ENCODE peak calls at places on chromosomes 13 and 19, in six cellular contexts. W is adrenal gland; L is CD8-positive, alpha-beta T cell; X is breast epithelium; N is MCF 10A; D is bronchial epithelial cell. A is an unnamed sample.

GRCh38 chr19:50332014-50332263 is 2.8 kb upstream of the KCNC3 start:
- DNase-seq in X (no peak), N (no peak), W (no peak), L (no peak), D (no peak), A (no peak)

GRCh38 chr13:102089177-102089576 is 312.7 kb downstream of the FGF14 start:
- DNase-seq in W (no peak), X (no peak), L (no peak), N (peak), D (peak), A (no peak)

GRCh38 chr13:92175330-92175729 is 776.9 kb downstream of the GPC5 start:
- DNase-seq in D (no peak), N (peak), X (no peak), W (no peak), L (no peak), A (no peak)

GRCh38 chr13:28540612-28541011 is 45.7 kb upstream of the FLT1 start:
- DNase-seq in N (no peak), X (no peak), D (peak), W (no peak), L (no peak), A (no peak)

GRCh38 chr13:90502143-90502542 is 845.3 kb upstream of the MIR17HG start:
- DNase-seq in X (no peak), N (no peak), D (no peak), L (no peak), W (no peak), A (no peak)

GRCh38 chr13:35672611-35673010 is 196.1 kb upstream of the MAB21L1 start:
- DNase-seq in L (no peak), D (no peak), W (no peak), N (no peak), X (no peak), A (no peak)

GRCh38 chr13:41018583-41018909 is 570 bp downstream of the ELF1 start:
- DNase-seq in X (no peak), L (no peak), W (no peak), D (peak), N (no peak), A (no peak)

GRCh38 chr13:27172495-27172842 is 858 bp upstream of the USP12 start:
- DNase-seq in D (no peak), W (no peak), N (peak), X (no peak), L (no peak), A (no peak)

GRCh38 chr19:49200238-49200862 is 42.8 kb downstream of the TRPM4 start:
- DNase-seq in W (no peak), L (no peak), D (no peak), X (no peak), N (peak), A (no peak)

GRCh38 chr13:40609972-40610726 is 56.3 kb downstream of the FOXO1 start:
- DNase-seq in X (no peak), D (peak), W (no peak), L (no peak), N (peak), A (no peak)

GRCh38 chr19:5354403-5354802 is 13.8 kb upstream of the PTPRS start:
- DNase-seq in L (no peak), X (no peak), W (no peak), D (no peak), N (peak), A (no peak)

GRCh38 chr13:28761586-28761985 is 42.8 kb upstream of the SLC46A3 start:
- DNase-seq in W (no peak), L (no peak), D (no peak), X (no peak), N (peak), A (no peak)

GRCh38 chr13:36736119-36736726 is 62.4 kb downstream of the SERTM1 start:
- DNase-seq in X (no peak), W (peak), N (peak), L (no peak), D (peak), A (peak)

GRCh38 chr13:101210774-101211173 is 205.5 kb downstream of the NALCN start:
- DNase-seq in W (no peak), D (no peak), L (no peak), N (no peak), X (no peak), A (no peak)

GRCh38 chr13:28584873-28585317 is 74.0 kb upstream of the POMP start:
- DNase-seq in N (no peak), L (no peak), D (no peak), W (no peak), X (no peak), A (peak)

GRCh38 chr19:50759886-50760285 is 10.4 kb upstream of the GPR32 start:
- DNase-seq in N (no peak), X (no peak), L (no peak), D (peak), W (no peak), A (no peak)

GRCh38 chr19:45423033-45423588 is 606 bp downstream of the ERCC1 start:
- DNase-seq in W (peak), N (no peak), L (peak), D (no peak), X (no peak), A (no peak)

GRCh38 chr19:49016067-49016839 is 638 bp downstream of the LHB start:
- DNase-seq in L (no peak), D (no peak), W (no peak), N (no peak), X (no peak), A (no peak)

GRCh38 chr19:51697169-51697776 is 4.1 kb downstream of the SPACA6 start:
- DNase-seq in L (no peak), N (no peak), D (no peak), W (no peak), X (no peak), A (no peak)

GRCh38 chr13:37878921-37879320 is 9.3 kb upstream of the TRPC4 start:
- DNase-seq in L (no peak), N (no peak), D (no peak), X (no peak), W (no peak), A (no peak)

GRCh38 chr13:103772576-103772975 is 706.4 kb upstream of the SLC10A2 start:
- DNase-seq in D (no peak), W (no peak), X (no peak), N (no peak), L (no peak), A (no peak)

GRCh38 chr13:45490068-45490467 is 25.3 kb downstream of the COG3 start:
- DNase-seq in L (no peak), N (peak), X (no peak), D (no peak), W (no peak), A (no peak)

GRCh38 chr13:27964741-27965323 is 4.3 kb downstream of the CDX2 start:
- DNase-seq in N (no peak), D (no peak), L (no peak), W (no peak), X (no peak), A (no peak)

GRCh38 chr13:110358381-110358780 is 51.3 kb downstream of the COL4A2 start:
- DNase-seq in D (no peak), L (no peak), W (no peak), N (no peak), X (no peak), A (no peak)

GRCh38 chr13:33862006-33862405 is 44.1 kb downstream of the RFC3 start:
- DNase-seq in N (no peak), X (no peak), L (no peak), D (no peak), W (no peak), A (no peak)

GRCh38 chr13:110010433-110011135 is 224.2 kb upstream of the IRS2 start:
- DNase-seq in N (no peak), W (no peak), D (no peak), X (no peak), L (no peak), A (no peak)

GRCh38 chr19:281992-282391 is 9.2 kb downstream of the PLPP2 start:
- DNase-seq in N (no peak), L (no peak), X (no peak), W (no peak), D (no peak), A (no peak)

GRCh38 chr19:6963937-6964336 is 57.3 kb downstream of the MBD3L2B start:
- DNase-seq in D (no peak), W (peak), L (peak), X (no peak), N (peak), A (no peak)

GRCh38 chr19:52898101-52898500 is 666 bp upstream of the ZNF320 start:
- DNase-seq in W (no peak), X (no peak), D (no peak), N (no peak), L (no peak), A (no peak)

GRCh38 chr13:30872685-30873443 is 33.2 kb upstream of the MEDAG start:
- DNase-seq in D (no peak), X (no peak), L (no peak), N (no peak), W (peak), A (peak)

GRCh38 chr13:26132756-26133155 is 80.9 kb upstream of the SHISA2 start:
- DNase-seq in X (no peak), D (peak), N (peak), L (no peak), W (no peak), A (no peak)

GRCh38 chr13:70732611-70733010 is 624.4 kb upstream of the KLHL1 start:
- DNase-seq in W (no peak), L (no peak), N (no peak), X (no peak), D (no peak), A (no peak)

GRCh38 chr13:51689597-51689996 is 105.3 kb downstream of the WDFY2 start:
- DNase-seq in N (no peak), X (no peak), D (no peak), L (no peak), W (no peak), A (no peak)

GRCh38 chr19:7287716-7288115 is 6.5 kb downstream of the INSR start:
- DNase-seq in L (no peak), W (no peak), X (no peak), N (no peak), D (no peak), A (no peak)

GRCh38 chr13:48994731-48995130 is 19.0 kb downstream of the FNDC3A start:
- DNase-seq in W (no peak), L (no peak), X (no peak), D (peak), N (no peak), A (no peak)

DNA sequence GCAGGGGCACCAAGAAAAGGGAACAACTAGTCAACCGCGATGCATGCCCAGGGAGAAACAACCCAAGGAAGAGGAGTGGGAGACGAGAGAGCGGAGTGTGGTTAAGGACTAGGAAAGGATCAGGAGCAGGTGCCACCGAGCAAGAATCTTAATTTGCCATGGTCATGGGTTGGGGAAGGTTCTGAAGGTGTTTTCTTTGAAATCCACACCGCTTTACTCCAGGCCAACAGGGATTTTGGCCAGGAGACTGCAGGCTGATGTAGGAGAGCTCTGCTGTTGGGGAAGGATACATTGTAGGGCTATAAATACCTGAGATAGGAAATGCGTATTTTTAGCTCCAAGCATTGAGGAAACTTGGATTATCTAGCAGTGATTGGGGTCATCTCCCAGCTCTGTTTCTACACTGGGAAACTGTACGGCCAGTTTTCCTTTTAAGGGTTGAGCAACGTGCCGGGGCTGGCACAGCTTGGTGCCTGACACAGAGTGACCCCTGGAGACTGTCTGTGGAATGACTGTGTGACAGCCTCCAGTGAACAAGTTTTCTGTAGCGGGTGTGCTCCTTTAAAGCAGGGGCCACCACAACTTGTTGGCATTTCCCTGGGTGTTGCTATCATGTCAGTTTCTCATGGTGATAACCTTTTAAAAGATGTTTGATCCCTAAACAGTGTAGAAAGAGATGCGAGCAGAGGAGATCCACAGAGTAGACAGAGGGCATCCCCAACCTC is 34.2 kb downstream of the ZNF536 start:
- DNase-seq in X (no peak), W (peak), L (no peak), D (no peak), N (no peak), A (no peak)
- TF ChIP-seq CTCF in X (no peak), W (peak), L (no peak), D (no peak), N (no peak), A (peak)

DNA sequence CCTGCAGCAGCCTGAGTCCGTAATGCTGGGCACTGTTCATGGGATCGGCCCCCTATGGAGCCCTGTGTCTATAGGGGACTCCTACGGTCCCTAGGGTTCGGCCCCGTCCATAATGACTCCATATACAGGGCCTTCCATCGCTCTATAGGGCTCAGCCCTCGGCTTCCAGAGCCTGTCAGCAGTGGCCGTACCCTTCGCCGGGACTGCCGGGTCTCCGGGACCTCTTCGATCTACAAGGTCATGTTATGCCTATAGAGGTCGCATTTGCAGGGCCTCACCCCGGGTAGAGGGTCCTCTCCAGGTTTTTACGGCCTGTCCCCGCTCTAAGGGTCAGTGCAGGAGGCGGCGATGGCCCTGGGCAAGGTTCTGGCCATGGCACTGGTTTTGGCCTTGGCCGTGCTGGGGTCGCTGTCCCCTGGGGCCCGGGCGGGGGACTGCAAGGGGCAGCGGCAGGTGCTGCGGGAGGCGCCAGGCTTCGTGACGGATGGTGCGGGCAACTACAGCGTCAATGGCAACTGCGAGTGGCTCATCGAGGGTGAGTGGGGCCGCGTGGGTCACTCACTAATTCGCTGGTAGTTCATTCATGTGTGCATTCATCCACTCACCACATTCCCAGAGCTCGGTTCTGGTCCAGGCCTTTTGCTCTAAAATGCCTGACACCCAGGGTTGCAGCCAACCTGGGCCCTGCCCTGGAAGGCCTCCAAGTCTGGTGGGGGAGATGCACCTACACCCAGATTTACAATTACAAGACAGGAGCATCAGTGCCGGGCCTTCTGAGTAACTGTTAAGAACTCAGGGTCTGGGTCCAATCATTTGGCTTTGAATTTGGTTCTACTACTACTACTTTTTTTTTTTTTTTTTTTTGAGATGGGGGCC is 699 bp downstream of the MEGF8 start:
- DNase-seq in L (no peak), N (no peak), D (no peak), W (peak), X (no peak), A (no peak)
- TF ChIP-seq CTCF in L (no peak), N (peak), D (peak), W (peak), X (no peak), A (no peak)

GRCh38 chr19:3109491-3109890 is 15.3 kb downstream of the GNA11 start:
- DNase-seq in X (no peak), L (no peak), W (no peak), D (no peak), N (no peak), A (no peak)

GRCh38 chr19:3106509-3107141 is 12.5 kb downstream of the GNA11 start:
- DNase-seq in N (no peak), X (no peak), L (no peak), D (no peak), W (no peak), A (no peak)

GRCh38 chr19:3107658-3108057 is 13.5 kb downstream of the GNA11 start:
- DNase-seq in W (no peak), L (no peak), N (no peak), X (no peak), D (no peak), A (no peak)

GRCh38 chr19:3110126-3110825 is 16.1 kb downstream of the GNA11 start:
- DNase-seq in N (no peak), L (no peak), D (no peak), W (no peak), X (no peak), A (no peak)

GRCh38 chr19:3108775-3109174 is 14.6 kb downstream of the GNA11 start:
- DNase-seq in L (peak), D (peak), N (peak), W (peak), X (no peak), A (no peak)
- TF ChIP-seq CTCF in L (peak), D (peak), N (peak), W (peak), X (peak), A (peak)

DNA sequence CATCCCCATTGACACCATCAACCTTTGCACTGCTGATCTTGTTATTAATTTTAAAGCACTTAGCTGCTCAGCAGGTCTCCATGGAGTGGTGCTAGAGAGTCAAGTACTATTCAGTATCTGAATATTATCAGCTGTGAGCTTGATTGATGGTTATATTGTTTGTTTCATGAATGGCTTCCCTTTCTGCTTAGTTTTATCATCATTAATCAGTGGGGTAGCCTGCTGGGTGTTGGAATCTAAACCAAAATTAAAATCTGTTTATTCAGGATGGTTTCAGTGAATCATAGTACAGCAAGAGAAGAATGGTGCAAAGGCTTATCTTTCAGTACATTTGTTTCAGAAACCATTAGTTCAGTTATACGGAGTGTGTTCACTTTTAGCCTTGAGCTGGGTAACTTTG is 42.5 kb upstream of the SCEL start:
- DNase-seq in D (peak), X (no peak), N (peak), L (no peak), W (peak), A (no peak)
- TF ChIP-seq CTCF in D (peak), X (no peak), N (peak), L (no peak), W (peak), A (peak)

DNA sequence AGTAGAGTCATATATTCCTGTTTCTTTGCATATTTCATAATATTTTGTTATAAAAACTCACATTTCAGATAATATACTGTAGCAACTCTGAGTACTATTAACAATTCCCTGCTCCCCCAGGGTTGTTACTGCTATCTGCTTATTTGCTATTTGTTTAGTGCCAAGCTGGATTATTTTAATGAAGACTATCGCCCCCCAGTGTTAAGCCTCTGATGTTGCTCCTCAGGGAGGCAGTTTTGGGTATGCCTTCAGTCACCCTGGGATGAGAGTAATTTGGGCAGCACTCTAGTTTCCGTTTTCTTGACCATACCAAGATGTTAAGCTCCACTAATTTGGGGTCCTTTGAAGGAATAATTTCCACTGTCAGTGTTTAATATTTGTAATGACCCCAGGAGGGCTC is 46.0 kb downstream of the MICU2 start:
- DNase-seq in N (peak), L (no peak), X (no peak), D (peak), W (no peak), A (no peak)
- TF ChIP-seq CTCF in N (peak), L (peak), X (no peak), D (peak), W (peak), A (peak)

GRCh38 chr13:24998433-24998832 is 97.5 kb upstream of the PABPC3 start:
- DNase-seq in X (no peak), N (no peak), D (no peak), L (no peak), W (no peak), A (no peak)

GRCh38 chr13:25001807-25002206 is 94.1 kb upstream of the PABPC3 start:
- DNase-seq in W (no peak), L (no peak), X (no peak), D (peak), N (peak), A (no peak)

GRCh38 chr13:24995225-24995804 is 100.6 kb upstream of the PABPC3 start:
- DNase-seq in X (no peak), L (peak), D (peak), W (peak), N (peak), A (peak)

DNA sequence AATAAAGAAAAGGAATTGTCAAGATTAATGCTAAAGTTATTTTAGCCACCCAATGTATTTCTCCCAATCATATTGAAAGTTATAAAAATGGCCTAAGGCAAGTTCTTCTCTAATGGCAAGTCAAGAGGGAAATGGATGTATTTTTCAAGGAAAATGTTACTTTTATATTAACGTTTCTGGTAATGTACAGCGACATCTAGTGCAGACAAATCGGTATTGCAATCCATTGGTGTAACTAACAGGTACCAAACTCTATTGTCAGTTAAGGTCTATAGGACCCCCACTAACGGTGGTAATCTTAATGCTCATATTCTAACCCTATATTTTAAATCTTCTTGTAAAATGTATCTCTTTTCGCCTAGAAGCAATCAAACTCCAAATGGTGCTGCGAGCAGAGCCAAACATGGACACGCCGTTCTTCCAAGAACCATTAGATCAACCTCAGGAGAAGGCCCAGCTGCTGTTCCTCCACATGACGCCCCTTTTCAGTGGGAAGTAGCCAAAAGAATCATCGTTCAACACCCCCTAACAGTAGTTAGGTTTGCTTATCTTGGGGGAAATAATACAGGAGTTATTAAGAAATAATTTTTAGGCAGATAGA is 98.5 kb upstream of the PABPC3 start:
- DNase-seq in X (no peak), L (no peak), D (peak), N (peak), W (no peak), A (no peak)
- TF ChIP-seq CTCF in X (peak), L (peak), D (peak), N (peak), W (peak), A (peak)

A was measured in AG09319.